ENCODE peak calls at places on chromosomes 6 and 20, in eight cellular contexts. W is fibroblast of mammary gland; T is body of pancreas; H is SW480; A is HFFc6; Z is MCF 10A; C is stimulated activated naive B cell treated with anti-CD40 and anti-IgM and Interleukin-4, amounts not matched to agents 10 μg/mL and 1 μg/mL and 100 μg/mL, for 72 hours; I is CD8-positive, alpha-beta T cell. K is an unnamed sample.
A peak's percentile ranks its signal among the peaks of the same experiment; 100 is the strongest.

GRCh38 chr6:64890609-64891008 is 816.4 kb downstream of the EYS start:
- DNase-seq in T (no peak), I (no peak), A (no peak), C (no peak), Z (peak; percentile 36), H (no peak), W (peak; percentile 1), K (no peak)

GRCh38 chr6:156773476-156773875 is 3.7 kb upstream of the ARID1B start:
- DNase-seq in Z (no peak), A (no peak), I (no peak), T (no peak), W (no peak), H (no peak), C (no peak), K (no peak)

GRCh38 chr6:68572525-68572924 is 62.6 kb upstream of the ADGRB3 start:
- DNase-seq in W (peak; percentile 12), C (peak; percentile 3), A (no peak), H (peak; percentile 38), T (no peak), I (no peak), Z (peak; percentile 68), K (peak; percentile 46)

GRCh38 chr6:7241709-7242645 is 71.0 kb downstream of the SSR1 start:
- DNase-seq in C (no peak), H (peak; percentile 81), Z (no peak), A (no peak), T (peak; percentile 61), W (no peak), I (no peak), K (no peak)

GRCh38 chr6:158620963-158621693 is 23.4 kb downstream of the DYNLT1 start:
- DNase-seq in T (no peak), W (no peak), A (no peak), H (no peak), I (no peak), Z (no peak), C (no peak), K (peak; percentile 63)

GRCh38 chr20:23889775-23890187 is 10.2 kb upstream of the CST5 start:
- DNase-seq in H (peak; percentile 86), Z (peak; percentile 20), W (peak; percentile 57), C (peak; percentile 39), A (peak; percentile 47), I (peak; percentile 68), T (peak; percentile 58), K (peak; percentile 67)

GRCh38 chr20:35135867-35136586 is 11.1 kb downstream of the EDEM2 start:
- DNase-seq in W (peak; percentile 90), Z (peak; percentile 82), T (no peak), I (no peak), A (peak; percentile 78), H (no peak), C (no peak), K (no peak)

GRCh38 chr6:167141667-167142432 is 15.9 kb downstream of the GPR31 start:
- DNase-seq in Z (peak; percentile 49), I (peak; percentile 41), H (peak; percentile 54), C (peak; percentile 43), W (peak; percentile 4), T (peak; percentile 28), A (no peak), K (peak; percentile 56)

GRCh38 chr20:37986063-37986858 is 47.0 kb downstream of the TTI1 start:
- DNase-seq in A (no peak), H (no peak), T (no peak), Z (no peak), W (no peak), I (no peak), C (no peak), K (no peak)

GRCh38 chr6:135722182-135722581 is 129.3 kb upstream of the PDE7B start:
- DNase-seq in H (no peak), C (no peak), I (no peak), W (peak; percentile 7), T (no peak), Z (no peak), A (peak; percentile 16), K (no peak)

GRCh38 chr20:62427172-62428007 is at the start of gene RBBP8NL:
- DNase-seq in Z (no peak), A (no peak), T (peak; percentile 94), I (no peak), H (peak; percentile 33), C (no peak), W (no peak), K (no peak)

GRCh38 chr6:141552463-141552862 is 580.3 kb upstream of the GJE1 start:
- DNase-seq in Z (peak; percentile 95), H (peak; percentile 27), W (peak; percentile 98), I (no peak), T (no peak), C (no peak), A (peak; percentile 46), K (no peak)

GRCh38 chr6:30087876-30088275 is 12.3 kb upstream of the RNF39 start:
- DNase-seq in A (no peak), C (no peak), H (no peak), T (no peak), Z (no peak), W (no peak), I (no peak), K (no peak)

GRCh38 chr6:684831-685636 is 7.9 kb downstream of the EXOC2 start:
- DNase-seq in A (peak; percentile 10), I (no peak), H (no peak), Z (peak; percentile 41), C (no peak), T (no peak), W (peak; percentile 59), K (no peak)

GRCh38 chr6:132286298-132287019 is 114.8 kb downstream of the MOXD1 start:
- DNase-seq in C (peak; percentile 68), A (no peak), I (no peak), W (no peak), H (no peak), Z (no peak), T (no peak), K (no peak)

GRCh38 chr6:2951723-2952122 is 19.6 kb downstream of the SERPINB6 start:
- DNase-seq in C (no peak), A (no peak), W (no peak), Z (no peak), T (no peak), H (no peak), I (no peak), K (peak; percentile 28)

GRCh38 chr20:43982886-43983285 is 68.2 kb downstream of the TOX2 start:
- DNase-seq in T (no peak), Z (no peak), H (no peak), W (no peak), C (no peak), I (no peak), A (no peak), K (no peak)

GRCh38 chr6:107490568-107491058 is 696 bp downstream of the SOBP start:
- DNase-seq in W (no peak), C (no peak), Z (no peak), I (peak; percentile 20), H (peak; percentile 21), A (no peak), T (no peak), K (peak; percentile 52)

GRCh38 chr6:73985891-73986290 is 289.9 kb downstream of the CD109 start:
- DNase-seq in W (peak; percentile 64), C (no peak), I (no peak), A (peak; percentile 81), Z (peak; percentile 58), H (no peak), T (no peak), K (no peak)

GRCh38 chr6:49787176-49787575 is at the start of gene PGK2:
- DNase-seq in H (peak; percentile 0), T (no peak), W (peak; percentile 1), A (no peak), I (no peak), Z (peak; percentile 35), C (no peak), K (peak; percentile 84)

GRCh38 chr6:85714893-85715530 is 72.3 kb upstream of the SYNCRIP start:
- DNase-seq in A (no peak), W (no peak), H (no peak), Z (no peak), C (no peak), I (no peak), T (no peak), K (no peak)